ENCODE peak calls at places on chromosomes 3 and 15, in four cellular contexts. One of them, this sample, is unnamed.

GRCh38 chr3:124676236-124676635 is 54.0 kb upstream of the UMPS start:
- DNase-seq in activated T-cell treated with anti-CD3 and anti-CD28 coated beads, Interleukin-2, amount 50 U/mL, for 72 hours: no peak
- DNase-seq in T-helper 1 cell: no peak
- DNase-seq in memory B cell: no peak
- DNase-seq in this sample: no peak

GRCh38 chr3:24399614-24400013 is 95.0 kb downstream of the THRB start:
- DNase-seq in activated T-cell treated with anti-CD3 and anti-CD28 coated beads, Interleukin-2, amount 50 U/mL, for 72 hours: no peak
- DNase-seq in T-helper 1 cell: no peak
- DNase-seq in memory B cell: no peak
- DNase-seq in this sample: no peak

GRCh38 chr3:186772886-186773417 is 10.4 kb upstream of the EIF4A2 start:
- DNase-seq in activated T-cell treated with anti-CD3 and anti-CD28 coated beads, Interleukin-2, amount 50 U/mL, for 72 hours: peak; percentile 76
- DNase-seq in T-helper 1 cell: peak; percentile 75
- DNase-seq in memory B cell: peak; percentile 61
- DNase-seq in this sample: no peak

GRCh38 chr15:26889298-26889898 is 22.5 kb downstream of the GABRA5 start:
- DNase-seq in activated T-cell treated with anti-CD3 and anti-CD28 coated beads, Interleukin-2, amount 50 U/mL, for 72 hours: peak; percentile 46
- DNase-seq in T-helper 1 cell: peak; percentile 45
- DNase-seq in memory B cell: peak; percentile 18
- DNase-seq in this sample: peak; percentile 48

GRCh38 chr3:183514048-183514447 is 41.5 kb downstream of the KLHL6 start:
- DNase-seq in activated T-cell treated with anti-CD3 and anti-CD28 coated beads, Interleukin-2, amount 50 U/mL, for 72 hours: no peak
- DNase-seq in T-helper 1 cell: no peak
- DNase-seq in memory B cell: no peak
- DNase-seq in this sample: no peak

GRCh38 chr3:151918253-151919029 is 45.0 kb downstream of the SUCNR1 start:
- DNase-seq in activated T-cell treated with anti-CD3 and anti-CD28 coated beads, Interleukin-2, amount 50 U/mL, for 72 hours: peak; percentile 4
- DNase-seq in T-helper 1 cell: peak; percentile 31
- DNase-seq in memory B cell: no peak
- DNase-seq in this sample: peak; percentile 11

GRCh38 chr3:152258448-152259302 is 10.1 kb upstream of the MBNL1 start:
- DNase-seq in activated T-cell treated with anti-CD3 and anti-CD28 coated beads, Interleukin-2, amount 50 U/mL, for 72 hours: peak; percentile 83
- DNase-seq in T-helper 1 cell: peak; percentile 86
- DNase-seq in memory B cell: no peak
- DNase-seq in this sample: no peak

GRCh38 chr3:65575376-65575840 is 463.3 kb downstream of the MAGI1 start:
- DNase-seq in activated T-cell treated with anti-CD3 and anti-CD28 coated beads, Interleukin-2, amount 50 U/mL, for 72 hours: no peak
- DNase-seq in T-helper 1 cell: no peak
- DNase-seq in memory B cell: no peak
- DNase-seq in this sample: no peak

GRCh38 chr3:158570999-158571702 is at the start of gene MLF1:
- DNase-seq in activated T-cell treated with anti-CD3 and anti-CD28 coated beads, Interleukin-2, amount 50 U/mL, for 72 hours: peak; percentile 89
- DNase-seq in T-helper 1 cell: peak; percentile 82
- DNase-seq in memory B cell: peak; percentile 64
- DNase-seq in this sample: peak; percentile 95

GRCh38 chr3:55817177-55817576 is 330.1 kb upstream of the WNT5A start:
- DNase-seq in activated T-cell treated with anti-CD3 and anti-CD28 coated beads, Interleukin-2, amount 50 U/mL, for 72 hours: no peak
- DNase-seq in T-helper 1 cell: no peak
- DNase-seq in memory B cell: no peak
- DNase-seq in this sample: no peak

GRCh38 chr3:62586356-62586755 is 213.0 kb upstream of the FEZF2 start:
- DNase-seq in activated T-cell treated with anti-CD3 and anti-CD28 coated beads, Interleukin-2, amount 50 U/mL, for 72 hours: no peak
- DNase-seq in T-helper 1 cell: no peak
- DNase-seq in memory B cell: no peak
- DNase-seq in this sample: no peak

GRCh38 chr3:139095803-139096466 is 51.2 kb upstream of the PRR23C start:
- DNase-seq in activated T-cell treated with anti-CD3 and anti-CD28 coated beads, Interleukin-2, amount 50 U/mL, for 72 hours: no peak
- DNase-seq in T-helper 1 cell: no peak
- DNase-seq in memory B cell: no peak
- DNase-seq in this sample: no peak

GRCh38 chr15:65828566-65828965 is 36.5 kb upstream of the DENND4A start:
- DNase-seq in activated T-cell treated with anti-CD3 and anti-CD28 coated beads, Interleukin-2, amount 50 U/mL, for 72 hours: no peak
- DNase-seq in T-helper 1 cell: peak; percentile 78
- DNase-seq in memory B cell: no peak
- DNase-seq in this sample: no peak

GRCh38 chr3:80232760-80233159 is 465.0 kb upstream of the ROBO1 start:
- DNase-seq in activated T-cell treated with anti-CD3 and anti-CD28 coated beads, Interleukin-2, amount 50 U/mL, for 72 hours: no peak
- DNase-seq in T-helper 1 cell: no peak
- DNase-seq in memory B cell: no peak
- DNase-seq in this sample: peak; percentile 9

GRCh38 chr15:98983333-98983732 is 24.3 kb downstream of the PGPEP1L start:
- DNase-seq in activated T-cell treated with anti-CD3 and anti-CD28 coated beads, Interleukin-2, amount 50 U/mL, for 72 hours: no peak
- DNase-seq in T-helper 1 cell: no peak
- DNase-seq in memory B cell: no peak
- DNase-seq in this sample: no peak

GRCh38 chr3:98563661-98564281 is 29.6 kb downstream of the CPOX start:
- DNase-seq in activated T-cell treated with anti-CD3 and anti-CD28 coated beads, Interleukin-2, amount 50 U/mL, for 72 hours: no peak
- DNase-seq in T-helper 1 cell: peak; percentile 85
- DNase-seq in memory B cell: no peak
- DNase-seq in this sample: no peak

GRCh38 chr15:38853608-38854007 is 289.0 kb upstream of the RASGRP1 start:
- DNase-seq in activated T-cell treated with anti-CD3 and anti-CD28 coated beads, Interleukin-2, amount 50 U/mL, for 72 hours: peak; percentile 23
- DNase-seq in T-helper 1 cell: peak; percentile 14
- DNase-seq in memory B cell: no peak
- DNase-seq in this sample: no peak

GRCh38 chr3:34183581-34184313 is 385.3 kb downstream of the PDCD6IP start:
- DNase-seq in activated T-cell treated with anti-CD3 and anti-CD28 coated beads, Interleukin-2, amount 50 U/mL, for 72 hours: no peak
- DNase-seq in T-helper 1 cell: no peak
- DNase-seq in memory B cell: no peak
- DNase-seq in this sample: no peak

GRCh38 chr15:83289160-83289559 is 4.7 kb upstream of the BNC1 start:
- DNase-seq in activated T-cell treated with anti-CD3 and anti-CD28 coated beads, Interleukin-2, amount 50 U/mL, for 72 hours: no peak
- DNase-seq in T-helper 1 cell: no peak
- DNase-seq in memory B cell: no peak
- DNase-seq in this sample: no peak

GRCh38 chr3:21508244-21508643 is 242.8 kb downstream of the ZNF385D start:
- DNase-seq in activated T-cell treated with anti-CD3 and anti-CD28 coated beads, Interleukin-2, amount 50 U/mL, for 72 hours: no peak
- DNase-seq in T-helper 1 cell: no peak
- DNase-seq in memory B cell: no peak
- DNase-seq in this sample: no peak

GRCh38 chr15:92306662-92307061 is 87.0 kb upstream of the ST8SIA2 start:
- DNase-seq in activated T-cell treated with anti-CD3 and anti-CD28 coated beads, Interleukin-2, amount 50 U/mL, for 72 hours: no peak
- DNase-seq in T-helper 1 cell: no peak
- DNase-seq in memory B cell: no peak
- DNase-seq in this sample: peak; percentile 67

GRCh38 chr3:44890852-44891251 is 16.4 kb downstream of the TGM4 start:
- DNase-seq in activated T-cell treated with anti-CD3 and anti-CD28 coated beads, Interleukin-2, amount 50 U/mL, for 72 hours: no peak
- DNase-seq in T-helper 1 cell: no peak
- DNase-seq in memory B cell: no peak
- DNase-seq in this sample: no peak

GRCh38 chr3:9781551-9781950 is 10.7 kb downstream of the TADA3 start:
- DNase-seq in activated T-cell treated with anti-CD3 and anti-CD28 coated beads, Interleukin-2, amount 50 U/mL, for 72 hours: no peak
- DNase-seq in T-helper 1 cell: no peak
- DNase-seq in memory B cell: no peak
- DNase-seq in this sample: no peak

GRCh38 chr15:41585140-41586047 is 26.4 kb downstream of the TYRO3 start:
- DNase-seq in activated T-cell treated with anti-CD3 and anti-CD28 coated beads, Interleukin-2, amount 50 U/mL, for 72 hours: peak; percentile 58
- DNase-seq in T-helper 1 cell: no peak
- DNase-seq in memory B cell: peak; percentile 33
- DNase-seq in this sample: peak; percentile 75

GRCh38 chr3:38472342-38472741 is 18.7 kb downstream of the ACVR2B start:
- DNase-seq in activated T-cell treated with anti-CD3 and anti-CD28 coated beads, Interleukin-2, amount 50 U/mL, for 72 hours: no peak
- DNase-seq in T-helper 1 cell: no peak
- DNase-seq in memory B cell: no peak
- DNase-seq in this sample: no peak

GRCh38 chr15:77654975-77655374 is 22.3 kb upstream of the LINGO1 start:
- DNase-seq in activated T-cell treated with anti-CD3 and anti-CD28 coated beads, Interleukin-2, amount 50 U/mL, for 72 hours: no peak
- DNase-seq in T-helper 1 cell: no peak
- DNase-seq in memory B cell: no peak
- DNase-seq in this sample: no peak

GRCh38 chr15:83843511-83843910 is 189.6 kb downstream of the ADAMTSL3 start:
- DNase-seq in activated T-cell treated with anti-CD3 and anti-CD28 coated beads, Interleukin-2, amount 50 U/mL, for 72 hours: no peak
- DNase-seq in T-helper 1 cell: no peak
- DNase-seq in memory B cell: no peak
- DNase-seq in this sample: no peak

GRCh38 chr15:69876030-69876429 is 221.7 kb downstream of the TLE3 start:
- DNase-seq in activated T-cell treated with anti-CD3 and anti-CD28 coated beads, Interleukin-2, amount 50 U/mL, for 72 hours: no peak
- DNase-seq in T-helper 1 cell: no peak
- DNase-seq in memory B cell: no peak
- DNase-seq in this sample: peak; percentile 73